ENCODE peak calls at places on chromosomes 3 and 15, in nine cellular contexts. T, J, X, V, E, A, H, K and U are unnamed samples. For H3K9me3, the result is how much of the 10 kb centered on the place peaks cover.

GRCh38 chr3:63278171-63278999 is at the start of gene SYNPR:
- DNase-seq in X (peak), H (no peak), A (no peak), E (no peak), K (no peak), T (no peak), J (no peak), V (no peak), U (no peak)

GRCh38 chr3:108959017-108959416 is 5.3 kb upstream of the GUCA1C start:
- DNase-seq in K (no peak), T (no peak), J (no peak), A (no peak), X (no peak), H (no peak), E (no peak), V (no peak), U (no peak)

GRCh38 chr3:55488398-55489055 is 1.4 kb upstream of the WNT5A start:
- DNase-seq in H (peak), A (peak), K (peak), V (peak), E (no peak), J (peak), T (peak), X (peak), U (no peak)

GRCh38 chr15:34259557-34259956 is 34.7 kb downstream of the EMC4 start:
- DNase-seq in K (no peak), E (no peak), V (no peak), X (no peak), T (no peak), A (no peak), H (no peak), J (no peak), U (no peak)

GRCh38 chr15:82871577-82872484 is 62.4 kb downstream of the WHAMM start:
- DNase-seq in J (no peak), T (no peak), X (no peak), V (no peak), H (no peak), A (no peak), E (no peak), K (peak), U (no peak)

GRCh38 chr3:194711913-194712312 is 26.2 kb downstream of the FAM43A start:
- DNase-seq in T (peak), V (no peak), K (no peak), H (no peak), J (no peak), A (no peak), X (no peak), E (peak), U (no peak)

GRCh38 chr15:78712797-78713515 is 71.9 kb upstream of the CHRNB4 start:
- DNase-seq in J (no peak), H (no peak), E (no peak), A (no peak), T (no peak), X (no peak), V (peak), K (no peak), U (no peak)

GRCh38 chr3:1439395-1439794 is 346.6 kb downstream of the CNTN6 start:
- DNase-seq in T (no peak), V (peak), J (no peak), E (no peak), X (no peak), H (peak), K (peak), A (peak), U (no peak)

GRCh38 chr3:94064243-94064642 is 1.4 kb downstream of the NSUN3 start:
- DNase-seq in J (no peak), H (no peak), V (peak), E (no peak), A (no peak), T (no peak), K (no peak), X (no peak), U (no peak)

GRCh38 chr3:25587526-25587925 is 77.2 kb downstream of the TOP2B start:
- DNase-seq in V (no peak), A (no peak), H (no peak), E (no peak), K (no peak), T (no peak), X (no peak), J (no peak), U (no peak)

GRCh38 chr15:96448923-96449322 is 118.4 kb downstream of the NR2F2 start:
- DNase-seq in V (no peak), J (no peak), H (no peak), T (no peak), E (no peak), X (no peak), A (no peak), K (no peak), U (no peak)

GRCh38 chr3:129834580-129834979 is 58.9 kb downstream of the TMCC1 start:
- DNase-seq in E (no peak), V (no peak), K (no peak), J (no peak), H (no peak), A (no peak), T (no peak), X (no peak), U (no peak)

GRCh38 chr3:9581742-9582141 is 28.1 kb upstream of the LHFPL4 start:
- DNase-seq in X (no peak), A (no peak), K (no peak), V (no peak), E (no peak), J (no peak), H (no peak), T (no peak), U (no peak)

GRCh38 chr3:189908646-189909045 is 212.1 kb downstream of the P3H2 start:
- DNase-seq in T (no peak), H (no peak), E (no peak), X (no peak), A (no peak), V (no peak), K (no peak), J (no peak), U (no peak)

GRCh38 chr3:135191690-135192089 is 396.6 kb downstream of the EPHB1 start:
- DNase-seq in X (no peak), J (no peak), K (no peak), H (no peak), T (no peak), A (no peak), V (no peak), E (no peak), U (no peak)

GRCh38 chr3:27317096-27317495 is 52.1 kb downstream of the NEK10 start:
- DNase-seq in J (no peak), E (no peak), H (peak), A (no peak), K (no peak), T (no peak), X (no peak), V (no peak), U (no peak)

GRCh38 chr3:129793356-129793755 is 100.2 kb downstream of the TMCC1 start:
- DNase-seq in K (no peak), E (no peak), A (no peak), H (no peak), X (no peak), V (no peak), T (no peak), J (no peak), U (no peak)

GRCh38 chr3:188197388-188197847 is 43.5 kb downstream of the LPP start:
- DNase-seq in E (no peak), H (no peak), T (no peak), K (no peak), V (no peak), A (no peak), J (no peak), X (no peak), U (no peak)

GRCh38 chr15:66252411-66253295 is 897 bp downstream of the MEGF11 start:
- DNase-seq in E (peak), V (peak), J (peak), T (peak), H (peak), X (peak), K (peak), A (peak), U (no peak)

GRCh38 chr3:8660781-8661180 is 16.2 kb upstream of the SSUH2 start:
- DNase-seq in A (no peak), X (no peak), E (no peak), H (no peak), T (no peak), K (no peak), V (no peak), J (no peak), U (no peak)

GRCh38 chr3:197135212-197135611 is 105.6 kb upstream of the MELTF start:
- DNase-seq in X (no peak), K (no peak), E (no peak), J (no peak), H (no peak), V (no peak), T (no peak), A (no peak), U (no peak)

GRCh38 chr15:42547926-42548257 is 701 bp downstream of the LRRC57 start:
- DNase-seq in X (no peak), A (no peak), T (no peak), J (no peak), E (no peak), K (no peak), H (no peak), V (peak), U (no peak)

GRCh38 chr3:134007819-134008218 is 21.9 kb downstream of the SLCO2A1 start:
- DNase-seq in A (no peak), J (no peak), K (no peak), T (no peak), V (no peak), X (no peak), H (no peak), E (no peak), U (no peak)

GRCh38 chr3:156816091-156816793 is 9.9 kb upstream of the LEKR1 start:
- DNase-seq in X (no peak), H (peak), E (no peak), K (peak), V (no peak), A (peak), T (peak), J (peak), U (peak)

GRCh38 chr3:13793451-13793850 is 86.4 kb downstream of the WNT7A start:
- DNase-seq in A (no peak), X (no peak), J (no peak), H (no peak), V (no peak), E (no peak), K (no peak), T (no peak), U (no peak)

GRCh38 chr3:46573701-46574100 is 7.6 kb upstream of the LRRC2 start:
- DNase-seq in J (no peak), H (no peak), X (no peak), V (no peak), E (no peak), K (no peak), A (no peak), T (no peak), U (no peak)

GRCh38 chr15:98930591-98930990 is 77.0 kb downstream of the PGPEP1L start:
- DNase-seq in X (no peak), T (no peak), H (no peak), J (no peak), E (no peak), A (no peak), V (no peak), K (no peak), U (no peak)

GRCh38 chr15:65339926-65340325 is 35.4 kb downstream of the RNU5B-1 start:
- DNase-seq in H (peak), T (no peak), X (peak), V (no peak), J (no peak), K (no peak), E (no peak), A (no peak), U (no peak)

GRCh38 chr3:187594272-187594671 is 75.9 kb downstream of the SST start:
- DNase-seq in H (no peak), X (no peak), V (no peak), E (no peak), T (no peak), J (no peak), A (no peak), K (no peak), U (no peak)

GRCh38 chr15:36841154-36841553 is 259.2 kb downstream of the MEIS2 start:
- DNase-seq in A (no peak), X (no peak), T (no peak), K (no peak), E (no peak), H (no peak), V (no peak), J (no peak), U (no peak)

GRCh38 chr3:74631771-74632170 is 17.3 kb upstream of the CNTN3 start:
- DNase-seq in T (no peak), A (no peak), X (no peak), E (no peak), K (no peak), J (no peak), H (no peak), V (no peak), U (no peak)
- TF ChIP-seq CTCF in T (no peak), A (no peak), X (no peak), E (no peak), K (no peak), J (no peak), H (no peak), V (no peak), U (no peak)

GRCh38 chr15:29117778-29118177 is 151.8 kb downstream of the NSMCE3 start:
- DNase-seq in K (no peak), E (no peak), H (no peak), J (no peak), T (no peak), X (no peak), A (no peak), V (no peak), U (no peak)

GRCh38 chr15:29113336-29114276 is 156.0 kb downstream of the NSMCE3 start:
- DNase-seq in K (no peak), T (no peak), H (no peak), J (no peak), A (no peak), X (no peak), V (no peak), E (no peak), U (peak)

GRCh38 chr15:29114277-29115092 is 155.1 kb downstream of the NSMCE3 start:
- DNase-seq in K (no peak), X (no peak), H (no peak), J (no peak), T (no peak), V (no peak), E (no peak), A (no peak), U (peak)

GRCh38 chr15:29116970-29117700 is 152.5 kb downstream of the NSMCE3 start:
- DNase-seq in H (no peak), K (no peak), J (no peak), A (no peak), T (no peak), X (no peak), V (no peak), E (no peak), U (peak)

GRCh38 chr15:29115093-29115991 is 154.3 kb downstream of the NSMCE3 start:
- DNase-seq in A (no peak), K (no peak), V (no peak), H (no peak), X (peak), E (no peak), J (no peak), T (no peak), U (no peak)
- H3K9me3 ChIP-seq in A (under half), K (under half), V (under half), H (under half), X (under half), E (under half), J (under half), T (under half), U (under half)

DNA sequence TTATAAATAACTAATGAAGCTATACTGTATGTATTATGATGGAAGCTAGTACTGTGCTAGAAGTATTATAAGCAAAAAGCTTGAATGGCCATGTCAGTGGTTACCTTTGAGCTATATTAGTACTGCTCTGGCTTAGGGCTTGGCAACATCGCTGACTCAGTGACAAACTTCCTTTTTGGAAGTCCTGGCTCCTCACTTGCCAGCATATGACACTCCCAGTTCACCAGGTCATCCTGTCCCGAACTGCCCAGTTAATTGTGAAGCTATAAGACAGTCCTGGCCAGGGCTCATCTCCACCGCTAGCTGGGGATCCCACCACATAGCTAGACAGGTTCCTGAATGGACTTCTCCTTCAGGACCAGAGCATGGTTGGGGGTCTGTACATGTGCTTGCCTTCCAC is 31.9 kb downstream of the RAB8B start:
- DNase-seq in X (no peak), J (no peak), V (no peak), A (no peak), H (no peak), K (peak), T (peak), E (no peak), U (no peak)
- H3K27ac ChIP-seq in X (no peak), J (peak), V (no peak), A (no peak), H (no peak), K (peak), T (no peak), E (no peak), U (peak)

GRCh38 chr15:91689377-91689776 is 164.1 kb upstream of the SLCO3A1 start:
- DNase-seq in E (no peak), V (no peak), J (no peak), H (no peak), T (no peak), A (no peak), X (no peak), K (no peak), U (no peak)
- TF ChIP-seq CTCF in E (no peak), V (no peak), J (no peak), H (no peak), T (no peak), A (no peak), X (no peak), K (no peak), U (no peak)

DNA sequence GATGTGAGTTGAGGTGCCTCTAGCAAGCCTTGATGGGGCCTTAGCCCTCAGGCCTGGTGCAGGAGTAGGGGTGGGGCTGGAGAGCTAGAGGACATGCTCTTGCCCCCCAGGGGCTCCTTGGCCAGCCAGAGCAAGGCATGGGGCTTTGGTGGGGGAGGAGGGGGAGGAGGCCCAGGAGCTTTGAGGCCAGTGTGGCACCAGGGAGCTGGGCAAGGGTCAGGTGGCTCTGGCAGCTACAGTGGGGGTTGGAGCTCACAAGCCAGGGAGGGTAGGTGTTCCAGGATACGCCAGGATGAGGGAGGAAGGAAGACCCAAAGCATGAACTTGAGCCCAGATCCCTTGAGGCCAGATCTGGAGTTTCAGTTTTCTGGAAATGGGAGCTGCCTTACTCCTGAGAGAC is 8.4 kb downstream of the SEMA3F start:
- DNase-seq in A (no peak), X (no peak), V (no peak), E (no peak), H (no peak), J (no peak), K (no peak), T (no peak), U (no peak)
- H3K9me3 ChIP-seq in A (under half), X (under half), V (under half), E (under half), H (under half), J (under half), K (under half), T (under half), U (under half)

DNA sequence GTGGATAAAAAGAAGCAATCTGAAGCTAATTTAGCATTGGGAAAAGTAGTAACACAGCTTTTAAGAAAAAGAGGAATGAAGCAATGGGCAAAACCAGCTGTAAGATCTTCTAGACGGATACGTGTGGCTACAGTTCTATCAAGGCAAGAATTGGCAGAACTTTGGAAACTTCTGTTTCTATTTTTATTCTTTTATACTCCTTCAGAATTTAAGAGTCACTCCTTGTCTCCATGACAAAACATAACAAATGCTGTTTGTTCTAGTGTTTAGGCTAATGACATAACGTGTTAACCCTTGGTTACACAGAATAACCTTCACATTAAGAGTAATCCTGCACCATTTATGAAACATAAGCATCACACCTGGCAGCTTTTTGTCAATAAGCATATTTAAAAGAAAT is 289.3 kb downstream of the ROBO2 start:
- DNase-seq in V (no peak), J (no peak), K (no peak), A (no peak), T (no peak), H (no peak), X (no peak), E (no peak), U (no peak)
- H3K27ac ChIP-seq in V (no peak), J (peak), K (no peak), A (no peak), T (no peak), H (no peak), X (no peak), E (no peak), U (no peak)